ENCODE peak calls at places on chromosomes 16 and 17, in seven cellular contexts. Y is fibroblast of pulmonary artery, A is fibroblast of lung, L is A549, C is cardiac muscle cell, U is PC-3, D is AG04449. Q is an unnamed sample.

GRCh38 chr16:85834741-85835140 is 35.2 kb downstream of the COX4I1 start:
- DNase-seq in D (no peak), C (no peak), U (no peak), A (no peak), L (no peak), Y (no peak), Q (no peak)

GRCh38 chr17:38735161-38735997 is 5.2 kb downstream of the CISD3 start:
- DNase-seq in A (peak; percentile 38), Y (peak; percentile 39), D (no peak), C (peak; percentile 73), U (peak; percentile 21), L (peak; percentile 50), Q (peak; percentile 32)

GRCh38 chr17:10103712-10104111 is 94.7 kb downstream of the GAS7 start:
- DNase-seq in D (no peak), C (no peak), L (no peak), U (no peak), A (no peak), Y (no peak), Q (no peak)

GRCh38 chr16:72932050-72932449 is 115.9 kb downstream of the ZFHX3 start:
- DNase-seq in U (no peak), C (no peak), L (no peak), A (no peak), Y (peak; percentile 51), D (no peak), Q (no peak)

GRCh38 chr16:89349947-89350633 is 132.6 kb downstream of the ZNF778 start:
- DNase-seq in A (no peak), D (no peak), C (no peak), L (no peak), Y (no peak), U (no peak), Q (no peak)

GRCh38 chr16:87822571-87822970 is 46.7 kb downstream of the SLC7A5 start:
- DNase-seq in L (no peak), C (peak; percentile 74), D (no peak), Y (no peak), U (no peak), A (no peak), Q (no peak)

GRCh38 chr17:1865252-1866037 is 35.6 kb downstream of the RPA1 start:
- DNase-seq in Y (peak; percentile 59), D (no peak), A (peak; percentile 49), U (peak; percentile 64), L (peak; percentile 51), C (peak; percentile 36), Q (peak; percentile 61)

GRCh38 chr17:76659928-76660614 is 16.5 kb upstream of the ST6GALNAC1 start:
- DNase-seq in U (peak; percentile 50), D (no peak), Y (peak; percentile 33), L (peak; percentile 59), C (no peak), A (peak; percentile 16), Q (peak; percentile 65)

GRCh38 chr16:56617212-56618085 is 8.1 kb upstream of the MT1E start:
- DNase-seq in L (no peak), U (no peak), C (peak; percentile 23), Y (peak; percentile 68), A (peak; percentile 78), D (no peak), Q (peak; percentile 74)

GRCh38 chr17:66711403-66711802 is 123.5 kb upstream of the CACNG5 start:
- DNase-seq in L (no peak), A (no peak), Y (no peak), D (no peak), U (no peak), C (no peak), Q (no peak)

GRCh38 chr17:77493238-77493812 is 352.6 kb downstream of the SEC14L1 start:
- DNase-seq in U (no peak), L (no peak), A (no peak), D (no peak), Y (no peak), C (no peak), Q (no peak)

GRCh38 chr17:61584866-61585265 is 6.2 kb downstream of the NACA2 start:
- DNase-seq in Y (no peak), U (no peak), L (no peak), A (no peak), C (no peak), D (no peak), Q (no peak)

GRCh38 chr16:50201784-50202183 is 48.7 kb downstream of the TENT4B start:
- DNase-seq in A (no peak), D (no peak), L (no peak), U (no peak), C (no peak), Y (no peak), Q (no peak)

GRCh38 chr17:83179378-83179777 is 100.0 kb downstream of the METRNL start:
- DNase-seq in D (no peak), L (no peak), A (no peak), U (no peak), Y (no peak), C (no peak), Q (no peak)

GRCh38 chr16:23317266-23317661 is 15.2 kb downstream of the SCNN1B start:
- DNase-seq in C (peak; percentile 12), A (no peak), D (no peak), L (peak; percentile 50), U (peak; percentile 34), Y (no peak), Q (no peak)

GRCh38 chr17:31475378-31476162 is 84.1 kb downstream of the RAB11FIP4 start:
- DNase-seq in L (no peak), C (no peak), A (no peak), U (no peak), Y (no peak), D (no peak), Q (no peak)

GRCh38 chr17:3695723-3696411 is at the start of gene P2RX5:
- DNase-seq in C (peak; percentile 61), L (no peak), Y (no peak), D (no peak), A (no peak), U (peak; percentile 32), Q (peak; percentile 27)

GRCh38 chr16:85949787-85950186 is 50.8 kb downstream of the IRF8 start:
- DNase-seq in L (no peak), D (no peak), Y (no peak), A (no peak), U (no peak), C (no peak), Q (no peak)

GRCh38 chr16:51125992-51126391 is 25.1 kb downstream of the SALL1 start:
- DNase-seq in C (no peak), D (no peak), Y (no peak), U (no peak), L (no peak), A (no peak), Q (no peak)

GRCh38 chr17:56910509-56911235 is 3.2 kb downstream of the TRIM25 start:
- DNase-seq in D (no peak), A (no peak), U (no peak), C (no peak), L (no peak), Y (no peak), Q (no peak)
- H3K4me3 ChIP-seq in D (no peak overlapping the region), A (peak overlapping the region; percentile 50), U (peak overlapping the region; percentile 48), C (no peak overlapping the region), L (no peak overlapping the region), Y (no peak overlapping the region), Q (no peak overlapping the region)

GRCh38 chr17:46841561-46842379 is 9.6 kb upstream of the WNT9B start:
- DNase-seq in A (no peak), C (peak; percentile 65), U (peak; percentile 46), D (no peak), L (no peak), Y (peak; percentile 10), Q (no peak)

GRCh38 chr17:46839211-46839610 is 12.2 kb upstream of the WNT9B start:
- DNase-seq in D (no peak), Y (no peak), L (no peak), C (no peak), A (no peak), U (no peak), Q (no peak)

GRCh38 chr17:46837521-46837920 is 13.9 kb upstream of the WNT9B start:
- DNase-seq in U (no peak), A (no peak), Y (no peak), C (no peak), L (no peak), D (no peak), Q (no peak)

GRCh38 chr17:46847204-46848191 is 3.9 kb upstream of the WNT9B start:
- DNase-seq in A (no peak), C (no peak), D (no peak), Y (no peak), U (no peak), L (no peak), Q (no peak)

DNA sequence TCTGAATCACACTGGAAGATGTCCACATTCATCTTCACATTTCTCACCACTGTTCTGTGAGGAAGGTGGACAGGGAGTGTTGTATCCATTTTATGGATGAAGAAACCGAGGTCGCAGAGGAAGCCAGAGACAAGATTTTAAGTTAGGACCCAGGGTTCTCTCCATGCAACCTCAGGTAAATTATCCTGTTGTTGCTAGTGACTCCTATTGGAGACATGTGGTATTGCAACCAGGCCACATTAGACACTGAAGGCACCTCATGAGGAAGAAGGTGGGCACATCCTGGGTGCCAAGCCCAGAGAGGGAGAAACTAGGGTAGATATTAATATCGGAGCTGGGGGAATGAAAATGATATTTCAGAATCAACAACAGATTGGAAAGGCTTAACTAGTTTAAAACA is 8.5 kb upstream of the WNT9B start:
- DNase-seq in D (no peak), C (no peak), L (peak; percentile 49), Y (no peak), U (peak; percentile 47), A (no peak), Q (no peak)
- TF ChIP-seq CTCF in D (peak; percentile 29), C (peak; percentile 59), L (peak; percentile 40), Y (peak; percentile 62), U (peak; percentile 92), A (peak; percentile 46), Q (peak; percentile 47)

GRCh38 chr17:48646183-48647102 is 20.3 kb upstream of the HOXB9 start:
- DNase-seq in U (no peak), C (no peak), Y (no peak), A (no peak), L (peak; percentile 80), D (no peak), Q (no peak)
- H3K4me3 ChIP-seq in U (peak overlapping the region; percentile 65), C (no peak overlapping the region), Y (no peak overlapping the region), A (no peak overlapping the region), L (peak overlapping the region; percentile 74), D (peak overlapping the region; percentile 3), Q (no peak overlapping the region)

DNA sequence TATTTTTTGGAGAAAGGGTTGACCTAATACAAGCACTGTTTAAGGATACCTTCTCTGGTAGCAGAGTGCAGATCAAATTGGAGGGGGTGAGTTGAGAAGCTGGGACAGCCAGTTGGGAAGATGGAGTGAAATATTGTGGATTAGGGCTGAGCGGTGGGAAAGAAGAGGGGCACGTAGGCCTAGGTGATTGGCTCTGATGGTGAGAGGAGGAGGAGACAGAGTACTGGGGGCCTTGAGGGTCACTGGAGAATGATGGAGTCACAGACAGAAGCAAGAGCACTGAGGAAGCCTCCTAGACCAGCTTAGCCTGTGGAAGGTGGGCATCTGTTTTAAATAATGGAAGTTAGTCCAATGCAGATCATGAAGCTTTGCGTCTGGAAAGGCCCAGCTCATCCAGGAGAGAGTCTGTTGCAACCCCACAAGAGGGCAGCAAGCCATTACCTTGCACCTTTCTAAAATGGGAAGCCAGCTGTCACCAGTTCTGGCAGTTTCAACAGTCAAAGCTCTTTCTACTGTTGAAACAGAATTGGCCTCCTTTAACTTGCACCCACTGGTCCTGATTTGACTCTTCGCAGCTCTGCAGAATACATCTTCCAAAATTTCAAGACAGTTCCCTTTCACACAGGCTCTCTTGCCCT is 11.8 kb downstream of the SLC9A5 start:
- DNase-seq in D (peak; percentile 19), L (peak; percentile 61), U (peak; percentile 52), C (peak; percentile 73), A (peak; percentile 69), Y (peak; percentile 79), Q (peak; percentile 69)
- TF ChIP-seq CTCF in D (peak; percentile 77), L (peak; percentile 58), U (peak; percentile 75), C (peak; percentile 69), A (peak; percentile 62), Y (peak; percentile 81), Q (peak; percentile 88)

Q was measured in epithelial cell of esophagus.